ENCODE peak calls at places on chromosomes 2 and 18, in four cellular contexts. M is mesendoderm, I is spleen, D is DND-41. J is an unnamed sample.

GRCh38 chr2:116718451-116718850 is 1096.0 kb upstream of the DDX18 start:
- DNase-seq in M (no peak), I (no peak), D (no peak), J (no peak)

GRCh38 chr2:219987830-219988229 is 360.4 kb downstream of the SLC4A3 start:
- DNase-seq in M (peak; percentile 23), I (no peak), D (no peak), J (peak; percentile 64)

GRCh38 chr2:232920055-232920454 is 50.0 kb downstream of the SNORC start:
- DNase-seq in M (no peak), I (no peak), D (no peak), J (no peak)

GRCh38 chr18:62187543-62188378 is 706 bp downstream of the RELCH start:
- DNase-seq in M (peak; percentile 58), I (no peak), D (peak; percentile 39), J (no peak)

GRCh38 chr2:47271054-47272000 is 116.2 kb upstream of the STPG4 start:
- DNase-seq in M (no peak), I (no peak), D (no peak), J (no peak)

GRCh38 chr2:54499666-54500065 is 43.5 kb downstream of the SPTBN1 start:
- DNase-seq in M (no peak), I (no peak), D (no peak), J (no peak)

GRCh38 chr18:63292844-63293683 is 26.5 kb downstream of the BCL2 start:
- DNase-seq in M (no peak), I (peak; percentile 85), D (no peak), J (no peak)

GRCh38 chr2:70939001-70939846 is 3.5 kb downstream of the ATP6V1B1 start:
- DNase-seq in M (peak; percentile 58), I (no peak), D (no peak), J (no peak)

GRCh38 chr2:84821806-84822205 is 59.1 kb downstream of the TRABD2A start:
- DNase-seq in M (no peak), I (no peak), D (no peak), J (no peak)

GRCh38 chr2:217610411-217610814 is 392.4 kb downstream of the TNS1 start:
- DNase-seq in M (no peak), I (no peak), D (no peak), J (no peak)

GRCh38 chr2:71882949-71883472 is 264.7 kb downstream of the CYP26B1 start:
- DNase-seq in M (peak; percentile 14), I (peak; percentile 88), D (no peak), J (peak; percentile 72)

GRCh38 chr2:199441759-199442158 is 16.0 kb downstream of the SATB2 start:
- DNase-seq in M (no peak), I (no peak), D (no peak), J (no peak)

GRCh38 chr2:111705711-111706323 is 178.2 kb downstream of the ANAPC1 start:
- DNase-seq in M (peak; percentile 79), I (no peak), D (peak; percentile 96), J (peak; percentile 88)

GRCh38 chr2:29700560-29700959 is 220.8 kb downstream of the ALK start:
- DNase-seq in M (no peak), I (no peak), D (no peak), J (peak; percentile 13)

GRCh38 chr2:53473762-53474161 is 293.8 kb upstream of the CHAC2 start:
- DNase-seq in M (no peak), I (no peak), D (no peak), J (no peak)

GRCh38 chr2:7031424-7032245 is 114.4 kb downstream of the RNF144A start:
- DNase-seq in M (no peak), I (peak; percentile 86), D (no peak), J (no peak)

GRCh38 chr2:88599527-88599926 is 27.7 kb downstream of the EIF2AK3 start:
- DNase-seq in M (no peak), I (no peak), D (no peak), J (no peak)

GRCh38 chr2:88602022-88602421 is 25.2 kb downstream of the EIF2AK3 start:
- DNase-seq in M (no peak), I (no peak), D (no peak), J (no peak)

GRCh38 chr2:88601302-88601701 is 26.0 kb downstream of the EIF2AK3 start:
- DNase-seq in M (peak; percentile 30), I (no peak), D (no peak), J (no peak)

GRCh38 chr2:88597168-88597567 is 30.1 kb downstream of the EIF2AK3 start:
- DNase-seq in M (no peak), I (no peak), D (no peak), J (no peak)

DNA sequence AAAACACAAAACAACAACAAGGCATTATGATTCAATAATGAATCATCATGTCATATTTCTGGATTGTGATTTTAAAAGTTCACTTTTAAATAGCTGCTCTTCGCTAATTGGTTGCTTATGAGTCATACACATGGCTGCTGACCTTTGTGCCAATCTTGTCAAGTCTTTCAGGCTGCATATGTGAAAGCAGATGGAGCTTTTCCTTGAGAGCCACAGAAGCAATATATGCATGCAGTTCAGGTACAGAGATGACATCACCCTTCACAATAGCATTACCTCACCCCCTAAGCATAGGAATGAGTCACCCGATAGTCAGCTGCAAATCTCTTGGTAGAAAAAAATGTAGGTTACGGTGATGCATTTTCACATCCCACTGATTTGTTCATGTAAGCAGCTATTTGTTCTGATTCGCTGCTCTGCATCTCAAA is 27.2 kb downstream of the EIF2AK3 start:
- DNase-seq in M (peak; percentile 99), I (no peak), D (no peak), J (peak; percentile 93)
- H3K27ac ChIP-seq in M (no peak overlapping the region), I (peak overlapping the region; percentile 44), D (no peak overlapping the region), J (no peak overlapping the region)

GRCh38 chr2:45342-46130 is 769 bp downstream of the FAM110C start:
- DNase-seq in M (peak; percentile 30), I (no peak), D (no peak), J (no peak)

GRCh38 chr2:46131-46470 is 204 bp downstream of the FAM110C start:
- DNase-seq in M (no peak), I (no peak), D (no peak), J (no peak)

GRCh38 chr2:44748-45341 is 1.5 kb downstream of the FAM110C start:
- DNase-seq in M (peak; percentile 39), I (no peak), D (no peak), J (no peak)

GRCh38 chr2:40452-40851 is 5.9 kb downstream of the FAM110C start:
- DNase-seq in M (no peak), I (no peak), D (no peak), J (no peak)

DNA sequence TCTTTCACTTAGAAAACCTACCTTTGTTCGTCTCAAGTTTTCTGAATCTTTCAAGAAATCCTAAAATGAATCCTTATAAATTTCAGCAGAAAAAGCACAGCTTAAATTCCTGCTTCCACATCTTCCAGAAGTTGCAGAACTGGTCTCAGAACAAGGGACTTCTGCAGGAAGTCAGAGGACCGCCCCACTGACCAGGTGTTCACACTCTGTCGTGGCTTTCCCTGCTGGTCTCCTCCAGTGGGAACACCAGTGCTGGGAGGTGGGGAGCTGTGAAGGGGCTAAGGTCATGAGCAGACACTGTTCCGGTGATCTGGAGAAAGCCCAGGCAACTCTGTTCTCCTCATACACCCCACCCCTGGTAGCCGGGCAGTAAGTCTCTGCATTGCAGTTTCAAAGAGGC is 3.5 kb downstream of the FAM110C start:
- DNase-seq in M (no peak), I (no peak), D (no peak), J (no peak)
- H3K27ac ChIP-seq in M (no peak overlapping the region), I (no peak overlapping the region), D (no peak overlapping the region), J (no peak overlapping the region)

GRCh38 chr2:236566596-236566995 is 3.0 kb upstream of the ACKR3 start:
- DNase-seq in M (no peak), I (no peak), D (no peak), J (no peak)

GRCh38 chr2:236569593-236569973 is at the start of gene ACKR3:
- DNase-seq in M (peak; percentile 96), I (peak; percentile 92), D (peak; percentile 86), J (no peak)

GRCh38 chr2:236568922-236569592 is 568 bp upstream of the ACKR3 start:
- DNase-seq in M (peak; percentile 89), I (no peak), D (no peak), J (no peak)

GRCh38 chr2:236570081-236570979 is 705 bp downstream of the ACKR3 start:
- DNase-seq in M (peak; percentile 30), I (no peak), D (no peak), J (no peak)

DNA sequence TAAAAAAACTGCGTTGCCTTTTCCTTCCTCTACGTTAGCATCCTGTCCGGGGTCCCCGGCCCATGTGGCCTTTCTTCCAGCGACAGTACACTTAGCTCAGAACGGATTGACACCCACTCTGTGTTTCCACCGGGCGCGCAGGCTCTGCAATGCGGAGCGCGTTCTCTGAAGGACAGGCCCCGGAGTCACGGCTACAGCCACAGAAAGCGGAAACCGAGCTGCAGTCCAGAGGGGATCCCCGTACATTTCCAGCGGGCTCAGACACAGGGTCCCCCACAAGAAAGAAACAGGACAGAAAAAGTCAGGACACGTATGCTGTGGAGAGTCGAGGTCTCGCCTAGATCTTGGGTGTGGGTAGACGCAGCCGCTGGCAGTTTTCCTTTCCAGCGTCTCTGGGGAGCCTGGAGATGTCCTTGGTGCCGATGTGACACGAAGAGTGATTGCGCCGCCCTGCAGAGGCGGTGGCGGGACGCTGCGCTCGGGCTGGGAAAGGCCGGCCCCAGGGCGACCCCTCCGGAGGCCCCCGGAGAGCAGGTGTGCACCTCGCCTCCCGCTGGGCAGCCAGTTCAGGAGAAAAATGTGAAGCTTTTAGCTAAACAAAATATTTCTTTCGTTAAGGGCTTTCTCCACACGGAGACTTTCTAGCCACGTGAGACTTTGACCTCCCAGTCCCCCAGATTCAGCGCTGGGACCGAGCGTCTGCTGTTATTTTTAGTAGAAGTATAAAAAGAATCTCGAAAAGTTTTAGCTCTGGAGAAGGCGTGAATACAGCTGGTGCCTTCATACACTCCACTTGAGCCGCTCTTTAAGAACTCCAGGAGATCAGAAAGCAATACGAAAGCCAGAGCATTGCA is 1.3 kb upstream of the ACKR3 start:
- DNase-seq in M (peak; percentile 54), I (peak; percentile 90), D (no peak), J (no peak)
- H3K27ac ChIP-seq in M (peak overlapping the region; percentile 60), I (peak overlapping the region; percentile 83), D (no peak overlapping the region), J (no peak overlapping the region)

GRCh38 chr18:80198391-80198790 is 48.9 kb downstream of the PARD6G start:
- DNase-seq in M (no peak), I (no peak), D (no peak), J (no peak)

GRCh38 chr18:80198994-80199748 is 48.1 kb downstream of the PARD6G start:
- DNase-seq in M (no peak), I (no peak), D (no peak), J (no peak)

GRCh38 chr18:80194874-80195570 is 52.3 kb downstream of the PARD6G start:
- DNase-seq in M (no peak), I (no peak), D (no peak), J (no peak)

GRCh38 chr18:80197490-80197889 is 49.8 kb downstream of the PARD6G start:
- DNase-seq in M (peak; percentile 28), I (no peak), D (no peak), J (no peak)

DNA sequence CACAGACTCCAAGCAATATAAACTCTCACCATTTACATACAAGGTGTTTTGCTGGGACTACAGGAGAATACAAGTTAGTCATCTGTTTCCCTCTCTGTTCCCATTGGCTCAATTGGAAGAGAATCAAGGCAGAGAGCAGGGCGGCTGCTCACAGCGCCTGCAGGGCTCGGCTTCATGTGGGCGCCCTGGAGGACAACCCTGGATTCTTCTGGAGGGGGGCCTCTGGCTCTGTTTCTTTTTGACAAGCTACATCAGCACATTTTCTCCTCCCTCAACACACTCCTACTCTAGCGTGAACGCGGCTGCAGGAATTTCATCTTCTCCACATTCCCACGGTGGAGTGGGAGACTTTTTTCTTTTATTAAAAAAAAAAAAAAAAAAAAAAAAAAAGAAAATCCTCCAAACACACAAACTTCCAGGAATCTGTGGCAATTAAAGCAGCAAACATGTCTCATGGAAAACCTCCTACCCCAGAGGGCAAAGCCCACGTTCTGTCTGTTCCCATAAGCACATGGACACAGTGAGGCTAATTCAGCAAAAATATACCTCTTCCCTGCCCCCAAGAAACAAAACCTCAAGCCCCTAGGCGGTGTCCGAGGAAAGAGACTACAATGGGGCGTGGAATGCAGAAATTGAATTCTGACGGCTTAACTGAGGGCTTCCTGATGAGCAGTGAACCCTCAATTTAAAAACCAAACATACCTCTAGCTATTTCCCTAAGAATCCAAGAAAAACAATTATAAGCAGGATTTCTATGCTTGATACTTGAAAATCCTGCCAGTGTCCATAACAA is 50.6 kb downstream of the PARD6G start:
- DNase-seq in M (peak; percentile 82), I (no peak), D (no peak), J (no peak)
- H3K27ac ChIP-seq in M (no peak overlapping the region), I (no peak overlapping the region), D (no peak overlapping the region), J (no peak overlapping the region)